ENCODE peak calls at places on chromosomes 13 and 19, in ten cellular contexts. One of them, this sample, is unnamed.

GRCh38 chr13:38661276-38661675 is 25.6 kb upstream of the FREM2 start:
- DNase-seq in heart left ventricle: no peak
- DNase-seq in brain microvascular endothelial cell: no peak
- DNase-seq in PC-9: no peak
- DNase-seq in left ventricle myocardium inferior: no peak
- DNase-seq in mesenchymal stem cell: no peak
- DNase-seq in endodermal cell: no peak
- DNase-seq in esophagus muscularis mucosa: no peak
- DNase-seq in right lobe of liver: no peak
- DNase-seq in CD4-positive, alpha-beta T cell: no peak
- DNase-seq in this sample: no peak

GRCh38 chr13:97308735-97309429 is 86.7 kb downstream of the MBNL2 start:
- DNase-seq in heart left ventricle: no peak
- DNase-seq in brain microvascular endothelial cell: peak; percentile 17
- DNase-seq in PC-9: no peak
- DNase-seq in left ventricle myocardium inferior: no peak
- DNase-seq in mesenchymal stem cell: peak; percentile 60
- DNase-seq in endodermal cell: no peak
- DNase-seq in esophagus muscularis mucosa: no peak
- DNase-seq in right lobe of liver: no peak
- DNase-seq in CD4-positive, alpha-beta T cell: no peak
- DNase-seq in this sample: peak; percentile 69

GRCh38 chr13:83499286-83499685 is 383.0 kb downstream of the SLITRK1 start:
- DNase-seq in heart left ventricle: no peak
- DNase-seq in brain microvascular endothelial cell: peak; percentile 13
- DNase-seq in PC-9: no peak
- DNase-seq in left ventricle myocardium inferior: no peak
- DNase-seq in mesenchymal stem cell: no peak
- DNase-seq in endodermal cell: no peak
- DNase-seq in esophagus muscularis mucosa: no peak
- DNase-seq in right lobe of liver: no peak
- DNase-seq in CD4-positive, alpha-beta T cell: no peak
- DNase-seq in this sample: no peak

GRCh38 chr19:55777528-55777927 is 8.6 kb downstream of the RFPL4AL1 start:
- DNase-seq in heart left ventricle: no peak
- DNase-seq in brain microvascular endothelial cell: no peak
- DNase-seq in PC-9: no peak
- DNase-seq in left ventricle myocardium inferior: no peak
- DNase-seq in mesenchymal stem cell: no peak
- DNase-seq in endodermal cell: peak; percentile 43
- DNase-seq in esophagus muscularis mucosa: no peak
- DNase-seq in right lobe of liver: no peak
- DNase-seq in CD4-positive, alpha-beta T cell: no peak
- DNase-seq in this sample: no peak

GRCh38 chr13:90105881-90106496 is 1241.5 kb upstream of the MIR17HG start:
- DNase-seq in heart left ventricle: no peak
- DNase-seq in brain microvascular endothelial cell: peak; percentile 2
- DNase-seq in PC-9: no peak
- DNase-seq in left ventricle myocardium inferior: no peak
- DNase-seq in mesenchymal stem cell: peak; percentile 49
- DNase-seq in endodermal cell: no peak
- DNase-seq in esophagus muscularis mucosa: no peak
- DNase-seq in right lobe of liver: no peak
- DNase-seq in CD4-positive, alpha-beta T cell: no peak
- DNase-seq in this sample: no peak

GRCh38 chr13:94636942-94637578 is 35.4 kb downstream of the GPR180 start:
- DNase-seq in heart left ventricle: no peak
- DNase-seq in brain microvascular endothelial cell: no peak
- DNase-seq in PC-9: no peak
- DNase-seq in left ventricle myocardium inferior: no peak
- DNase-seq in mesenchymal stem cell: no peak
- DNase-seq in endodermal cell: no peak
- DNase-seq in esophagus muscularis mucosa: no peak
- DNase-seq in right lobe of liver: no peak
- DNase-seq in CD4-positive, alpha-beta T cell: no peak
- DNase-seq in this sample: no peak

GRCh38 chr13:43058318-43058674 is 34.9 kb downstream of the DNAJC15 start:
- DNase-seq in heart left ventricle: peak; percentile 52
- DNase-seq in brain microvascular endothelial cell: peak; percentile 81
- DNase-seq in PC-9: peak; percentile 90
- DNase-seq in left ventricle myocardium inferior: no peak
- DNase-seq in mesenchymal stem cell: peak; percentile 48
- DNase-seq in endodermal cell: peak; percentile 65
- DNase-seq in esophagus muscularis mucosa: no peak
- DNase-seq in right lobe of liver: no peak
- DNase-seq in CD4-positive, alpha-beta T cell: no peak
- DNase-seq in this sample: peak; percentile 90

GRCh38 chr19:45753548-45753947 is 15.5 kb downstream of the SIX5 start:
- DNase-seq in heart left ventricle: no peak
- DNase-seq in brain microvascular endothelial cell: no peak
- DNase-seq in PC-9: no peak
- DNase-seq in left ventricle myocardium inferior: no peak
- DNase-seq in mesenchymal stem cell: no peak
- DNase-seq in endodermal cell: peak; percentile 90
- DNase-seq in esophagus muscularis mucosa: no peak
- DNase-seq in right lobe of liver: no peak
- DNase-seq in CD4-positive, alpha-beta T cell: no peak
- DNase-seq in this sample: no peak

GRCh38 chr19:49335784-49336481 is 727 bp downstream of the CD37 start:
- DNase-seq in heart left ventricle: no peak
- DNase-seq in brain microvascular endothelial cell: no peak
- DNase-seq in PC-9: no peak
- DNase-seq in left ventricle myocardium inferior: no peak
- DNase-seq in mesenchymal stem cell: no peak
- DNase-seq in endodermal cell: peak; percentile 11
- DNase-seq in esophagus muscularis mucosa: peak; percentile 70
- DNase-seq in right lobe of liver: no peak
- DNase-seq in CD4-positive, alpha-beta T cell: no peak
- DNase-seq in this sample: no peak

GRCh38 chr19:49336482-49337266 is 1.5 kb downstream of the CD37 start:
- DNase-seq in heart left ventricle: no peak
- DNase-seq in brain microvascular endothelial cell: no peak
- DNase-seq in PC-9: no peak
- DNase-seq in left ventricle myocardium inferior: no peak
- DNase-seq in mesenchymal stem cell: no peak
- DNase-seq in endodermal cell: peak; percentile 40
- DNase-seq in esophagus muscularis mucosa: peak; percentile 75
- DNase-seq in right lobe of liver: no peak
- DNase-seq in CD4-positive, alpha-beta T cell: no peak
- DNase-seq in this sample: no peak

GRCh38 chr19:49333426-49334288 is 1.5 kb upstream of the CD37 start:
- DNase-seq in heart left ventricle: no peak
- DNase-seq in brain microvascular endothelial cell: no peak
- DNase-seq in PC-9: no peak
- DNase-seq in left ventricle myocardium inferior: no peak
- DNase-seq in mesenchymal stem cell: peak; percentile 35
- DNase-seq in endodermal cell: peak; percentile 44
- DNase-seq in esophagus muscularis mucosa: no peak
- DNase-seq in right lobe of liver: peak; percentile 53
- DNase-seq in CD4-positive, alpha-beta T cell: peak; percentile 53
- DNase-seq in this sample: no peak

GRCh38 chr19:49337267-49338022 is 2.2 kb downstream of the CD37 start:
- DNase-seq in heart left ventricle: no peak
- DNase-seq in brain microvascular endothelial cell: no peak
- DNase-seq in PC-9: no peak
- DNase-seq in left ventricle myocardium inferior: no peak
- DNase-seq in mesenchymal stem cell: no peak
- DNase-seq in endodermal cell: peak; percentile 25
- DNase-seq in esophagus muscularis mucosa: peak; percentile 24
- DNase-seq in right lobe of liver: no peak
- DNase-seq in CD4-positive, alpha-beta T cell: no peak
- DNase-seq in this sample: no peak

DNA sequence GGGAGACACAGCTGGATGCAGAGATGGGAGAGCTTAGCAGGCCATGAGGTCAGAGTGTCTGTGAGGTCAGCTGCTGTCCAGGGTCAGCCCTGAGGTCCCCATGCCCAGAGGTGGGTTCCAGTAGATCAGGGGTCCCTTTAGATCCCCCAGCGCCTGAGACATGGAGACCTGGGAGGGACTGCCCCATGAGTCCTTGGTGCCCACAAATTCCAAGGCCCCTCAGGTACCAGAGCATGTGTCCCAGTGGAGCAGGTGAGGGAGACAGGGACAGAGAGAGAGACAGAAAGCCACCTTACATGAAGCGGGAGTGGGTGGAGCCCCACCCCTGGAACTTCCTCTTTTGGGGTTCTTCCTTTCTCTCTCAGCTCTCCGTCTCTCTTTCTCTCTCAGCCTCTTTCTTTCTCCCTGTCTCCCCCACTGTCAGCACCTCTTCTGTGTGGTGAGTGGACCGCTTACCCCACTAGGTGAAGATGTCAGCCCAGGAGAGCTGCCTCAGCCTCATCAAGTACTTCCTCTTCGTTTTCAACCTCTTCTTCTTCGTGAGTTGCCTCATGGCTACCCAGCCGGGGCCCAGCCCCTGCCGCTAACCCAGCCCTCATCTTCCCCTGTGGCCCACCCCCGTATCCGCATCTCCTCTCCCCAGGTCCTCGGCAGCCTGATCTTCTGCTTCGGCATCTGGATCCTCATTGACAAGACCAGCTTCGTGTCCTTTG is at the start of gene CD37:
- DNase-seq in heart left ventricle: no peak
- DNase-seq in brain microvascular endothelial cell: no peak
- DNase-seq in PC-9: no peak
- DNase-seq in left ventricle myocardium inferior: no peak
- DNase-seq in mesenchymal stem cell: no peak
- DNase-seq in endodermal cell: peak; percentile 44
- DNase-seq in esophagus muscularis mucosa: no peak
- DNase-seq in right lobe of liver: no peak
- DNase-seq in CD4-positive, alpha-beta T cell: peak; percentile 33
- DNase-seq in this sample: no peak
- H3K27ac ChIP-seq in heart left ventricle: no peak within 1 kb of the TSS
- H3K27ac ChIP-seq in brain microvascular endothelial cell: no peak within 1 kb of the TSS
- H3K27ac ChIP-seq in PC-9: no peak within 1 kb of the TSS
- H3K27ac ChIP-seq in left ventricle myocardium inferior: no peak within 1 kb of the TSS
- H3K27ac ChIP-seq in mesenchymal stem cell: no peak within 1 kb of the TSS
- H3K27ac ChIP-seq in endodermal cell: no peak within 1 kb of the TSS
- H3K27ac ChIP-seq in esophagus muscularis mucosa: peak within 1 kb of the TSS; percentile 47
- H3K27ac ChIP-seq in right lobe of liver: no peak within 1 kb of the TSS
- H3K27ac ChIP-seq in CD4-positive, alpha-beta T cell: peak within 1 kb of the TSS; percentile 87
- H3K27ac ChIP-seq in this sample: no peak within 1 kb of the TSS

GRCh38 chr19:15292140-15292539 is 40.2 kb downstream of the BRD4 start:
- DNase-seq in heart left ventricle: no peak
- DNase-seq in brain microvascular endothelial cell: no peak
- DNase-seq in PC-9: no peak
- DNase-seq in left ventricle myocardium inferior: no peak
- DNase-seq in mesenchymal stem cell: no peak
- DNase-seq in endodermal cell: no peak
- DNase-seq in esophagus muscularis mucosa: no peak
- DNase-seq in right lobe of liver: no peak
- DNase-seq in CD4-positive, alpha-beta T cell: no peak
- DNase-seq in this sample: no peak
- H3K27ac ChIP-seq in heart left ventricle: no peak overlapping the region
- H3K27ac ChIP-seq in brain microvascular endothelial cell: no peak overlapping the region
- H3K27ac ChIP-seq in PC-9: no peak overlapping the region
- H3K27ac ChIP-seq in left ventricle myocardium inferior: no peak overlapping the region
- H3K27ac ChIP-seq in mesenchymal stem cell: no peak overlapping the region
- H3K27ac ChIP-seq in endodermal cell: no peak overlapping the region
- H3K27ac ChIP-seq in esophagus muscularis mucosa: no peak overlapping the region
- H3K27ac ChIP-seq in right lobe of liver: no peak overlapping the region
- H3K27ac ChIP-seq in CD4-positive, alpha-beta T cell: no peak overlapping the region
- H3K27ac ChIP-seq in this sample: no peak overlapping the region

GRCh38 chr19:13060964-13061927 is 41.4 kb downstream of the LYL1 start:
- DNase-seq in heart left ventricle: peak; percentile 81
- DNase-seq in brain microvascular endothelial cell: peak; percentile 54
- DNase-seq in PC-9: no peak
- DNase-seq in left ventricle myocardium inferior: peak; percentile 89
- DNase-seq in mesenchymal stem cell: peak; percentile 76
- DNase-seq in endodermal cell: peak; percentile 95
- DNase-seq in esophagus muscularis mucosa: no peak
- DNase-seq in right lobe of liver: peak; percentile 84
- DNase-seq in CD4-positive, alpha-beta T cell: peak; percentile 73
- DNase-seq in this sample: peak; percentile 75

GRCh38 chr19:13062317-13062716 is 40.3 kb downstream of the LYL1 start:
- DNase-seq in heart left ventricle: no peak
- DNase-seq in brain microvascular endothelial cell: no peak
- DNase-seq in PC-9: no peak
- DNase-seq in left ventricle myocardium inferior: no peak
- DNase-seq in mesenchymal stem cell: no peak
- DNase-seq in endodermal cell: no peak
- DNase-seq in esophagus muscularis mucosa: no peak
- DNase-seq in right lobe of liver: no peak
- DNase-seq in CD4-positive, alpha-beta T cell: no peak
- DNase-seq in this sample: no peak

GRCh38 chr19:13058951-13059660 is 43.6 kb downstream of the LYL1 start:
- DNase-seq in heart left ventricle: no peak
- DNase-seq in brain microvascular endothelial cell: no peak
- DNase-seq in PC-9: no peak
- DNase-seq in left ventricle myocardium inferior: no peak
- DNase-seq in mesenchymal stem cell: no peak
- DNase-seq in endodermal cell: peak; percentile 64
- DNase-seq in esophagus muscularis mucosa: no peak
- DNase-seq in right lobe of liver: no peak
- DNase-seq in CD4-positive, alpha-beta T cell: no peak
- DNase-seq in this sample: no peak

GRCh38 chr19:13057744-13058143 is 44.9 kb downstream of the LYL1 start:
- DNase-seq in heart left ventricle: no peak
- DNase-seq in brain microvascular endothelial cell: no peak
- DNase-seq in PC-9: no peak
- DNase-seq in left ventricle myocardium inferior: no peak
- DNase-seq in mesenchymal stem cell: peak; percentile 38
- DNase-seq in endodermal cell: no peak
- DNase-seq in esophagus muscularis mucosa: no peak
- DNase-seq in right lobe of liver: no peak
- DNase-seq in CD4-positive, alpha-beta T cell: no peak
- DNase-seq in this sample: no peak

DNA sequence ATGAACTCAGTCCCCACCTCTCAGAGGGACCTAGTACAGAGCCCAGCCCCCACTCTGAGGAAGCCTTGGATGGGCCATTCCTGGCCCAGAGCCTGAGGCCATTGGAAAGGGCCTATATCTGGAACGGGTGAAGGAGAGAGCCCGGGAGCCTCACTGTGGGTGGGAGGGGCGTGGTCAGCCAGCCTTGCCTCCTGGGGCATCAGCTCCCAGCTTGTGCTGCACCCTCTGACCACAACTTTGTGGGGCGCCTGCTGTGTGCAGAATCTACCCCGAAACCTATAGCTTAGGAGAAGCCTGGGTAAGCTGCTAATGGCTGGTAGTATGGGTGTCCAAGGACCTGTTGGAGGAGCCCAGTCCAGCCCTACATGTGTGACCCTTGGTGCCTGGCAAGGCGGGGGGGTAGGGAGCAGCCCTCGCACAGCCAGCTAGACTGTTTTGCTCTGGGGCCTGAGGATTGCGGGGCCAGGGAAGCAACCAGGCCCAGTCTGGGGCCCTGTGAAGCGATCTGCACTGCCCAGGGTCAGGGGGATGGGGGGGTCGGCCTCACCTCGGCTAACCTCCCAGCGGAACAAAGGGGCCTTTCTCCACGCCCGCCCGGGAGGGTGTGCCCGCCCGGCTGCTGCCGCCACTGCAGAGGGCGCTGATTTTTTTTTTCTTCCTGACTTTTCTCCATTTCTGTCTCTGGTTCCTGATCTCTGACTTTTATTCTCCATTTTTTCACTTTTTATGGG is 42.3 kb downstream of the LYL1 start:
- DNase-seq in heart left ventricle: peak; percentile 77
- DNase-seq in brain microvascular endothelial cell: no peak
- DNase-seq in PC-9: no peak
- DNase-seq in left ventricle myocardium inferior: peak; percentile 64
- DNase-seq in mesenchymal stem cell: no peak
- DNase-seq in endodermal cell: peak; percentile 55
- DNase-seq in esophagus muscularis mucosa: no peak
- DNase-seq in right lobe of liver: no peak
- DNase-seq in CD4-positive, alpha-beta T cell: no peak
- DNase-seq in this sample: peak; percentile 83
- H3K27ac ChIP-seq in heart left ventricle: peak overlapping the region; percentile 95
- H3K27ac ChIP-seq in brain microvascular endothelial cell: no peak overlapping the region
- H3K27ac ChIP-seq in PC-9: no peak overlapping the region
- H3K27ac ChIP-seq in left ventricle myocardium inferior: peak overlapping the region; percentile 98
- H3K27ac ChIP-seq in mesenchymal stem cell: no peak overlapping the region
- H3K27ac ChIP-seq in endodermal cell: no peak overlapping the region
- H3K27ac ChIP-seq in esophagus muscularis mucosa: peak overlapping the region; percentile 97
- H3K27ac ChIP-seq in right lobe of liver: peak overlapping the region; percentile 34
- H3K27ac ChIP-seq in CD4-positive, alpha-beta T cell: no peak overlapping the region
- H3K27ac ChIP-seq in this sample: no peak overlapping the region

GRCh38 chr13:68993154-68993553 is 1114.5 kb upstream of the ATXN8OS start:
- DNase-seq in heart left ventricle: no peak
- DNase-seq in brain microvascular endothelial cell: no peak
- DNase-seq in PC-9: no peak
- DNase-seq in left ventricle myocardium inferior: no peak
- DNase-seq in mesenchymal stem cell: no peak
- DNase-seq in endodermal cell: no peak
- DNase-seq in esophagus muscularis mucosa: no peak
- DNase-seq in right lobe of liver: no peak
- DNase-seq in CD4-positive, alpha-beta T cell: no peak
- DNase-seq in this sample: no peak
- H3K27ac ChIP-seq in heart left ventricle: no peak overlapping the region
- H3K27ac ChIP-seq in brain microvascular endothelial cell: no peak overlapping the region
- H3K27ac ChIP-seq in PC-9: no peak overlapping the region
- H3K27ac ChIP-seq in left ventricle myocardium inferior: no peak overlapping the region
- H3K27ac ChIP-seq in mesenchymal stem cell: no peak overlapping the region
- H3K27ac ChIP-seq in endodermal cell: no peak overlapping the region
- H3K27ac ChIP-seq in esophagus muscularis mucosa: no peak overlapping the region
- H3K27ac ChIP-seq in right lobe of liver: no peak overlapping the region
- H3K27ac ChIP-seq in CD4-positive, alpha-beta T cell: no peak overlapping the region
- H3K27ac ChIP-seq in this sample: no peak overlapping the region

This sample was measured in SJSA1.